ENCODE peak calls at places on chromosomes 3 and 15, in ten cellular contexts. O is fibroblast of the conjunctiva; F is T-helper 1 cell; K is stimulated activated naive CD4-positive, alpha-beta T cell; P is CD4-positive, CD25-positive, alpha-beta regulatory T cell; Y is stimulated activated CD4-positive, alpha-beta T cell treated with anti-CD3 and anti-CD28 coated beads, Interleukin-2, amount 100 ng/mL, for 24 hours; W is stimulated activated effector memory CD8-positive, alpha-beta T cell treated with anti-CD3 and anti-CD28 coated beads, Interleukin-12 subunit alpha, Interleukin-12 subunit beta, amount 100 ng/mL, for 72 hours; D is NB4; T is midbrain; S is stimulated activated CD8-positive, alpha-beta memory T cell treated with anti-CD3 and anti-CD28 coated beads, Interleukin-15, amount 100 ng/mL, for 24 hours. G is an unnamed sample.

GRCh38 chr3:134711284-134711683 is 60.5 kb upstream of the KY start:
- DNase-seq in D (peak; percentile 8), P (no peak), S (no peak), K (no peak), T (no peak), Y (no peak), W (no peak), F (no peak), O (no peak), G (no peak)

GRCh38 chr3:190024912-190025311 is 95.8 kb downstream of the P3H2 start:
- DNase-seq in S (no peak), D (no peak), Y (no peak), W (no peak), T (no peak), P (no peak), K (no peak), F (no peak), O (no peak), G (no peak)

GRCh38 chr3:105327662-105328337 is 38.9 kb upstream of the ALCAM start:
- DNase-seq in W (no peak), S (no peak), Y (no peak), O (no peak), P (no peak), D (no peak), T (no peak), K (no peak), F (no peak), G (no peak)

GRCh38 chr3:16927485-16927884 is 42.7 kb downstream of the PLCL2 start:
- DNase-seq in F (no peak), S (no peak), W (no peak), O (no peak), T (no peak), Y (no peak), K (no peak), P (no peak), D (peak; percentile 6), G (no peak)

GRCh38 chr15:40051616-40052415 is 12.8 kb upstream of the SRP14 start:
- DNase-seq in O (no peak), P (no peak), S (no peak), K (no peak), Y (no peak), D (no peak), W (peak; percentile 42), T (no peak), F (no peak), G (no peak)

GRCh38 chr3:71416868-71417267 is 166.7 kb downstream of the FOXP1 start:
- DNase-seq in F (no peak), O (no peak), D (peak; percentile 53), W (no peak), T (no peak), P (peak; percentile 26), S (no peak), Y (peak; percentile 42), K (peak; percentile 64), G (no peak)

GRCh38 chr3:150248865-150249360 is 159.2 kb upstream of the TSC22D2 start:
- DNase-seq in Y (no peak), D (no peak), S (no peak), P (no peak), T (no peak), W (no peak), O (no peak), F (no peak), K (no peak), G (no peak)

GRCh38 chr3:43178891-43179366 is 73.0 kb upstream of the POMGNT2 start:
- DNase-seq in O (no peak), F (no peak), D (peak; percentile 42), K (no peak), T (no peak), Y (no peak), P (no peak), W (no peak), S (no peak), G (no peak)

GRCh38 chr3:63922800-63923199 is 10.6 kb upstream of the SCAANT1 start:
- DNase-seq in F (no peak), S (no peak), K (no peak), Y (no peak), P (no peak), O (no peak), T (no peak), D (no peak), W (no peak), G (no peak)